ENCODE peak calls at places on chromosome 21, in nine cellular contexts. One of them, this sample, is unnamed.

GRCh38 chr21:44024895-44025353 is 12.8 kb downstream of the TRAPPC10 start:
- DNase-seq in GM10248: no peak
- DNase-seq in NB4: peak
- DNase-seq in MCF 10A: no peak
- DNase-seq in thoracic aorta: no peak
- DNase-seq in kidney: no peak
- DNase-seq in RWPE1: no peak
- DNase-seq in body of pancreas: peak
- DNase-seq in transverse colon: peak
- DNase-seq in this sample: no peak

GRCh38 chr21:46667191-46667734 is 31.8 kb downstream of the PRMT2 start:
- DNase-seq in NB4: peak
- DNase-seq in MCF 10A: peak
- DNase-seq in GM10248: peak
- DNase-seq in transverse colon: no peak
- DNase-seq in thoracic aorta: no peak
- DNase-seq in kidney: no peak
- DNase-seq in body of pancreas: no peak
- DNase-seq in RWPE1: peak
- DNase-seq in this sample: peak

GRCh38 chr21:35023396-35024070 is 25.6 kb downstream of the RUNX1 start:
- DNase-seq in body of pancreas: no peak
- DNase-seq in RWPE1: no peak
- DNase-seq in transverse colon: no peak
- DNase-seq in kidney: no peak
- DNase-seq in thoracic aorta: no peak
- DNase-seq in MCF 10A: no peak
- DNase-seq in GM10248: no peak
- DNase-seq in NB4: no peak
- DNase-seq in this sample: no peak

GRCh38 chr21:21688877-21689276 is 690.7 kb downstream of the NCAM2 start:
- DNase-seq in MCF 10A: peak
- DNase-seq in kidney: peak
- DNase-seq in thoracic aorta: no peak
- DNase-seq in RWPE1: no peak
- DNase-seq in transverse colon: no peak
- DNase-seq in body of pancreas: no peak
- DNase-seq in NB4: peak
- DNase-seq in GM10248: no peak
- DNase-seq in this sample: no peak

GRCh38 chr21:38945536-38946245 is 140.0 kb downstream of the ETS2 start:
- DNase-seq in body of pancreas: no peak
- DNase-seq in transverse colon: no peak
- DNase-seq in MCF 10A: no peak
- DNase-seq in NB4: no peak
- DNase-seq in kidney: no peak
- DNase-seq in GM10248: no peak
- DNase-seq in RWPE1: no peak
- DNase-seq in thoracic aorta: no peak
- DNase-seq in this sample: no peak

GRCh38 chr21:17612023-17612564 is 607 bp downstream of the BTG3 start:
- DNase-seq in GM10248: peak
- DNase-seq in thoracic aorta: no peak
- DNase-seq in body of pancreas: peak
- DNase-seq in NB4: peak
- DNase-seq in kidney: peak
- DNase-seq in RWPE1: peak
- DNase-seq in transverse colon: peak
- DNase-seq in MCF 10A: peak
- DNase-seq in this sample: peak

GRCh38 chr21:33374080-33374873 is 28.9 kb upstream of the IFNGR2 start:
- DNase-seq in thoracic aorta: no peak
- DNase-seq in MCF 10A: peak
- DNase-seq in body of pancreas: peak
- DNase-seq in transverse colon: peak
- DNase-seq in kidney: no peak
- DNase-seq in RWPE1: peak
- DNase-seq in NB4: peak
- DNase-seq in GM10248: no peak
- DNase-seq in this sample: peak

GRCh38 chr21:31647650-31648049 is 11.8 kb upstream of the SOD1 start:
- DNase-seq in body of pancreas: no peak
- DNase-seq in GM10248: peak
- DNase-seq in transverse colon: no peak
- DNase-seq in MCF 10A: no peak
- DNase-seq in thoracic aorta: no peak
- DNase-seq in RWPE1: no peak
- DNase-seq in NB4: no peak
- DNase-seq in kidney: no peak
- DNase-seq in this sample: no peak

GRCh38 chr21:37631319-37632117 is 264.9 kb downstream of the DYRK1A start:
- DNase-seq in body of pancreas: peak
- DNase-seq in GM10248: peak
- DNase-seq in kidney: peak
- DNase-seq in MCF 10A: peak
- DNase-seq in thoracic aorta: no peak
- DNase-seq in NB4: no peak
- DNase-seq in transverse colon: no peak
- DNase-seq in RWPE1: peak
- DNase-seq in this sample: peak

GRCh38 chr21:32463889-32464300 is 51.4 kb downstream of the EVA1C start:
- DNase-seq in RWPE1: peak
- DNase-seq in transverse colon: no peak
- DNase-seq in kidney: no peak
- DNase-seq in NB4: no peak
- DNase-seq in body of pancreas: no peak
- DNase-seq in MCF 10A: peak
- DNase-seq in thoracic aorta: no peak
- DNase-seq in GM10248: no peak
- DNase-seq in this sample: no peak

GRCh38 chr21:39144191-39144590 is 39.1 kb downstream of the PSMG1 start:
- DNase-seq in MCF 10A: no peak
- DNase-seq in GM10248: no peak
- DNase-seq in NB4: peak
- DNase-seq in RWPE1: no peak
- DNase-seq in body of pancreas: no peak
- DNase-seq in transverse colon: no peak
- DNase-seq in kidney: no peak
- DNase-seq in thoracic aorta: no peak
- DNase-seq in this sample: no peak

GRCh38 chr21:41641821-41642368 is 125.0 kb downstream of the RIPK4 start:
- DNase-seq in transverse colon: no peak
- DNase-seq in GM10248: no peak
- DNase-seq in NB4: no peak
- DNase-seq in body of pancreas: peak
- DNase-seq in MCF 10A: peak
- DNase-seq in thoracic aorta: peak
- DNase-seq in kidney: no peak
- DNase-seq in RWPE1: peak
- DNase-seq in this sample: no peak

GRCh38 chr21:45319461-45320211 is 31.9 kb upstream of the POFUT2 start:
- DNase-seq in kidney: peak
- DNase-seq in body of pancreas: peak
- DNase-seq in GM10248: no peak
- DNase-seq in transverse colon: no peak
- DNase-seq in RWPE1: no peak
- DNase-seq in thoracic aorta: peak
- DNase-seq in MCF 10A: peak
- DNase-seq in NB4: no peak
- DNase-seq in this sample: no peak
- TF ChIP-seq CTCF in kidney: no peak
- TF ChIP-seq CTCF in body of pancreas: no peak
- TF ChIP-seq CTCF in GM10248: no peak
- TF ChIP-seq CTCF in transverse colon: no peak
- TF ChIP-seq CTCF in RWPE1: no peak
- TF ChIP-seq CTCF in thoracic aorta: peak
- TF ChIP-seq CTCF in MCF 10A: no peak
- TF ChIP-seq CTCF in NB4: no peak
- TF ChIP-seq CTCF in this sample: no peak

GRCh38 chr21:36209626-36210171 is 53.1 kb downstream of the DOP1B start:
- DNase-seq in transverse colon: peak
- DNase-seq in thoracic aorta: no peak
- DNase-seq in GM10248: peak
- DNase-seq in MCF 10A: peak
- DNase-seq in NB4: peak
- DNase-seq in RWPE1: peak
- DNase-seq in body of pancreas: peak
- DNase-seq in kidney: no peak
- DNase-seq in this sample: peak
- TF ChIP-seq CTCF in transverse colon: peak
- TF ChIP-seq CTCF in thoracic aorta: peak
- TF ChIP-seq CTCF in GM10248: peak
- TF ChIP-seq CTCF in MCF 10A: peak
- TF ChIP-seq CTCF in NB4: peak
- TF ChIP-seq CTCF in RWPE1: peak
- TF ChIP-seq CTCF in body of pancreas: peak
- TF ChIP-seq CTCF in kidney: peak
- TF ChIP-seq CTCF in this sample: peak

GRCh38 chr21:28018741-28019669 is 973.7 kb downstream of the LTN1 start:
- DNase-seq in NB4: peak
- DNase-seq in transverse colon: no peak
- DNase-seq in body of pancreas: peak
- DNase-seq in thoracic aorta: no peak
- DNase-seq in kidney: no peak
- DNase-seq in GM10248: no peak
- DNase-seq in RWPE1: no peak
- DNase-seq in MCF 10A: peak
- DNase-seq in this sample: no peak
- TF ChIP-seq CTCF in NB4: no peak
- TF ChIP-seq CTCF in transverse colon: no peak
- TF ChIP-seq CTCF in body of pancreas: peak
- TF ChIP-seq CTCF in thoracic aorta: no peak
- TF ChIP-seq CTCF in kidney: no peak
- TF ChIP-seq CTCF in GM10248: peak
- TF ChIP-seq CTCF in RWPE1: peak
- TF ChIP-seq CTCF in MCF 10A: no peak
- TF ChIP-seq CTCF in this sample: no peak

GRCh38 chr21:20272791-20273362 is 725.3 kb upstream of the NCAM2 start:
- DNase-seq in MCF 10A: no peak
- DNase-seq in RWPE1: peak
- DNase-seq in kidney: no peak
- DNase-seq in transverse colon: no peak
- DNase-seq in NB4: no peak
- DNase-seq in GM10248: no peak
- DNase-seq in thoracic aorta: no peak
- DNase-seq in body of pancreas: no peak
- DNase-seq in this sample: no peak
- TF ChIP-seq CTCF in MCF 10A: no peak
- TF ChIP-seq CTCF in RWPE1: no peak
- TF ChIP-seq CTCF in kidney: no peak
- TF ChIP-seq CTCF in transverse colon: no peak
- TF ChIP-seq CTCF in NB4: no peak
- TF ChIP-seq CTCF in GM10248: no peak
- TF ChIP-seq CTCF in thoracic aorta: no peak
- TF ChIP-seq CTCF in body of pancreas: no peak
- TF ChIP-seq CTCF in this sample: no peak

DNA sequence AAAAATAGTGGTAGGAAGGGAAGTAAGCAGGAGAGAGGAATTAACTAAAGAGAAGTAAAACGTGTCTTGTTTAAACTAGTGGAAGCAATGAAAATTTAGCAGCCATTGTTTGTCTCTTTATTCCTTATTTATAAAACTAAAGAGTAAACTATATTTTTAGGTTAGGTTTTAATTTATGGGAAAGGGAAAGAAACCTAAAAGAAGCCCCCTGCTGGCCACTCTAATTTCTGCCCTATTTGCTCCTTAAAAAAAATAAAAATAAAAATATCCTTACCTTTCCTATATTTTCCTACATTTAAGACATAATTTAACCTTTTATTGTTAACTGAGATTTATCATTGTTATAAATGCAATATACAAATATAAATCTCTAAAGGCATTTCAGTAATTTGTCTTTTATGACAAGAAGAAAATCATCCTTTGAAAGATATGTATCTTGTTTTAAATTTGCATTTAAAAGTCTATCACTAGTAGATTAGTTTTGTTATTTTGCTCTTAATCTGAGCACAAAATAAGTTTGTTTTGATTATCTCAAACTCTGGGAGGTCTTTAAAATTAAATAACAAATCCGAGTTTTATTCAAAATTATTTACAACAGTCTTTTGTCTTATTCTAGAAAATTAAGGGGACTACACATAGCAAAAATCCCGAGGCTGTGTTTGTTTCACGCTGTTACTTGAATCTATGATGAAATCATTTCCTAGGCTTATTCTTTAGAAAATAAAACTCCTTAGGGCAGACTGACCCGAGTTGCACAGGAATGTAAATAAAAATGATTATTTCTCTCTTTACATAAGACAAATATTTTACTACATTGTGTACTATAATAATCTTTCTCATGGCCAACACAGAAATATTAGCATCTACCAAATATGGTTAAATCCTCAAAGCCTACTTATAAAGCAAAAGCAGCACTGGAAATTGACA is 201.7 kb downstream of the NRIP1 start:
- DNase-seq in thoracic aorta: no peak
- DNase-seq in MCF 10A: peak
- DNase-seq in kidney: no peak
- DNase-seq in GM10248: no peak
- DNase-seq in NB4: no peak
- DNase-seq in RWPE1: no peak
- DNase-seq in body of pancreas: peak
- DNase-seq in transverse colon: no peak
- DNase-seq in this sample: no peak
- TF ChIP-seq CTCF in thoracic aorta: no peak
- TF ChIP-seq CTCF in MCF 10A: peak
- TF ChIP-seq CTCF in kidney: peak
- TF ChIP-seq CTCF in GM10248: no peak
- TF ChIP-seq CTCF in NB4: peak
- TF ChIP-seq CTCF in RWPE1: peak
- TF ChIP-seq CTCF in body of pancreas: peak
- TF ChIP-seq CTCF in transverse colon: peak
- TF ChIP-seq CTCF in this sample: peak

GRCh38 chr21:42654913-42655796 is 1.7 kb downstream of the PDE9A start:
- DNase-seq in GM10248: no peak
- DNase-seq in body of pancreas: no peak
- DNase-seq in kidney: peak
- DNase-seq in MCF 10A: no peak
- DNase-seq in NB4: no peak
- DNase-seq in thoracic aorta: no peak
- DNase-seq in RWPE1: no peak
- DNase-seq in transverse colon: peak
- DNase-seq in this sample: no peak
- TF ChIP-seq CTCF in GM10248: no peak
- TF ChIP-seq CTCF in body of pancreas: no peak
- TF ChIP-seq CTCF in kidney: no peak
- TF ChIP-seq CTCF in MCF 10A: no peak
- TF ChIP-seq CTCF in NB4: no peak
- TF ChIP-seq CTCF in thoracic aorta: no peak
- TF ChIP-seq CTCF in RWPE1: no peak
- TF ChIP-seq CTCF in transverse colon: no peak
- TF ChIP-seq CTCF in this sample: no peak

DNA sequence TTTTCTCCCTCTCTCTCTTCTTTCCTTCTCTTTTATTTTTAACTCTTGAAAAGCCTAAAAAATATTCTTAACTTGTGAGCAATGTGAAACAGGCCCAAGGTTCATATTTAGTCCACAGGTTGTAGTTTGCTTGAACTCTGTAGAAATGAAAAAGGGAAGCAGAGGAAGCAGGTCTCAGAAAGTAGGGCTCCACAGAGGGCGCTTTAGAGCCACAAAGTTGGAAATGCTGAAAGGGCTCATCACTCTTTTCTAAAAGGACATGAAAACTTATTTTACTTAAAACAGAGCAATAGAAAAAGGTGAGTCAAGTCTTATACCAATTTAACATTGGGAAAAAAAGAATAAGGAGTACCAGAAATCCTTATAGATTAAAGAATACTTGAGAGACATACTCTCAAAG is 247.0 kb downstream of the USP25 start:
- DNase-seq in RWPE1: no peak
- DNase-seq in GM10248: no peak
- DNase-seq in thoracic aorta: no peak
- DNase-seq in transverse colon: no peak
- DNase-seq in MCF 10A: peak
- DNase-seq in body of pancreas: no peak
- DNase-seq in NB4: peak
- DNase-seq in kidney: no peak
- DNase-seq in this sample: no peak
- TF ChIP-seq CTCF in RWPE1: no peak
- TF ChIP-seq CTCF in GM10248: no peak
- TF ChIP-seq CTCF in thoracic aorta: no peak
- TF ChIP-seq CTCF in transverse colon: no peak
- TF ChIP-seq CTCF in MCF 10A: no peak
- TF ChIP-seq CTCF in body of pancreas: no peak
- TF ChIP-seq CTCF in NB4: peak
- TF ChIP-seq CTCF in kidney: peak
- TF ChIP-seq CTCF in this sample: no peak

This sample was measured in GM13977.